ENCODE peak calls at places on chromosome 7, in eight cellular contexts. U, D, T, M, I, E, J and K are unnamed samples.

GRCh38 chr7:116399808-116400207 is 99.7 kb upstream of the CAV2 start:
- DNase-seq in D (no peak), T (no peak), E (peak), U (no peak), M (peak), I (no peak), J (peak), K (no peak)

GRCh38 chr7:149014309-149014708 is 14.0 kb downstream of the PDIA4 start:
- DNase-seq in T (no peak), I (no peak), E (no peak), M (no peak), U (no peak), D (no peak), J (no peak), K (no peak)

GRCh38 chr7:94431620-94432295 is 37.1 kb downstream of the COL1A2 start:
- DNase-seq in J (peak), D (no peak), M (no peak), T (no peak), U (no peak), E (peak), I (no peak), K (no peak)

GRCh38 chr7:106223156-106223555 is 61.6 kb downstream of the NAMPT start:
- DNase-seq in T (no peak), M (no peak), D (no peak), I (no peak), J (no peak), E (no peak), U (no peak), K (no peak)

GRCh38 chr7:80482938-80483337 is 28.9 kb downstream of the GNAT3 start:
- DNase-seq in D (no peak), J (no peak), E (no peak), T (no peak), U (peak), M (no peak), I (no peak), K (no peak)

GRCh38 chr7:356087-356486 is 66.1 kb downstream of the FOXL3 start:
- DNase-seq in E (no peak), I (no peak), D (no peak), T (no peak), J (no peak), M (no peak), U (no peak), K (no peak)

GRCh38 chr7:23864984-23865383 is 155.0 kb downstream of the STK31 start:
- DNase-seq in U (peak), I (no peak), E (peak), M (peak), J (peak), D (no peak), T (no peak), K (no peak)

GRCh38 chr7:14734839-14735321 is 167.7 kb downstream of the DGKB start:
- DNase-seq in M (no peak), T (no peak), I (no peak), J (no peak), U (peak), D (no peak), E (no peak), K (no peak)

GRCh38 chr7:1248459-1249131 is 15.9 kb downstream of the UNCX start:
- DNase-seq in E (no peak), I (no peak), J (no peak), D (no peak), U (no peak), M (no peak), T (no peak), K (no peak)

GRCh38 chr7:18053177-18053928 is 25.7 kb upstream of the PRPS1L1 start:
- DNase-seq in U (peak), E (no peak), I (no peak), J (no peak), M (no peak), D (no peak), T (no peak), K (no peak)

GRCh38 chr7:47342646-47343045 is 239.3 kb downstream of the TNS3 start:
- DNase-seq in E (no peak), J (no peak), U (no peak), I (peak), M (no peak), T (no peak), D (no peak), K (peak)

GRCh38 chr7:23431596-23432284 is 38.6 kb downstream of the IGF2BP3 start:
- DNase-seq in I (no peak), D (no peak), U (no peak), T (no peak), M (no peak), E (peak), J (no peak), K (no peak)

GRCh38 chr7:117014673-117015133 is 61.4 kb downstream of the ST7 start:
- DNase-seq in D (no peak), M (peak), T (peak), E (peak), I (peak), U (no peak), J (peak), K (peak)

GRCh38 chr7:21086688-21087087 is 300.0 kb upstream of the SP8 start:
- DNase-seq in J (no peak), T (no peak), U (peak), D (no peak), I (peak), E (no peak), M (no peak), K (no peak)

GRCh38 chr7:47490501-47491265 is 91.2 kb downstream of the TNS3 start:
- DNase-seq in J (no peak), M (no peak), D (no peak), I (no peak), T (no peak), E (no peak), U (no peak), K (no peak)

GRCh38 chr7:51636503-51636902 is 319.9 kb upstream of the COBL start:
- DNase-seq in I (no peak), M (no peak), U (no peak), T (no peak), D (no peak), E (no peak), J (no peak), K (no peak)